ENCODE peak calls at places on chromosomes 7 and 10, in nine cellular contexts. V is ACHN; M is Calu3; R is kidney glomerular epithelial cell; L is effector memory CD4-positive, alpha-beta T cell; S is stimulated activated naive CD4-positive, alpha-beta T cell; G is HFFc6; I is ecto neural progenitor cell; W is HuH-7. F is an unnamed sample.

GRCh38 chr7:136058561-136058960 is 81.4 kb upstream of the MTPN start:
- DNase-seq in V (no peak), M (no peak), R (no peak), L (no peak), S (no peak), G (no peak), I (no peak), W (no peak), F (no peak)

GRCh38 chr10:129939416-129940275 is 24.4 kb downstream of the EBF3 start:
- DNase-seq in V (no peak), M (no peak), R (no peak), L (no peak), S (no peak), G (no peak), I (no peak), W (no peak), F (no peak)

GRCh38 chr7:142885311-142886230 is at the start of gene TRPV6:
- DNase-seq in V (no peak), M (peak; percentile 58), R (no peak), L (no peak), S (no peak), G (no peak), I (no peak), W (no peak), F (no peak)

GRCh38 chr10:46787321-46787615 is 124.0 kb upstream of the PTPN20 start:
- DNase-seq in V (peak; percentile 81), M (peak; percentile 57), R (peak; percentile 88), L (no peak), S (no peak), G (peak; percentile 64), I (no peak), W (no peak), F (no peak)

GRCh38 chr7:16847381-16847860 is 34.4 kb downstream of the AGR3 start:
- DNase-seq in V (no peak), M (peak; percentile 72), R (peak; percentile 14), L (no peak), S (no peak), G (no peak), I (no peak), W (peak; percentile 76), F (no peak)

GRCh38 chr10:63054889-63055606 is 78.1 kb upstream of the NRBF2 start:
- DNase-seq in V (no peak), M (no peak), R (no peak), L (no peak), S (no peak), G (no peak), I (no peak), W (no peak), F (no peak)

GRCh38 chr10:480928-481551 is 208.4 kb downstream of the DIP2C start:
- DNase-seq in V (no peak), M (no peak), R (no peak), L (no peak), S (no peak), G (no peak), I (no peak), W (no peak), F (no peak)

GRCh38 chr7:13282377-13282980 is 595.0 kb downstream of the ARL4A start:
- DNase-seq in V (peak; percentile 44), M (no peak), R (no peak), L (no peak), S (no peak), G (peak; percentile 47), I (no peak), W (no peak), F (no peak)

GRCh38 chr7:21543528-21544302 is 876 bp downstream of the DNAH11 start:
- DNase-seq in V (peak; percentile 25), M (no peak), R (no peak), L (no peak), S (no peak), G (no peak), I (no peak), W (peak; percentile 23), F (no peak)

GRCh38 chr7:155210386-155210785 is 87.3 kb upstream of the INSIG1 start:
- DNase-seq in V (no peak), M (peak; percentile 67), R (no peak), L (no peak), S (no peak), G (no peak), I (no peak), W (no peak), F (no peak)

GRCh38 chr10:119443970-119444660 is 98.4 kb downstream of the RGS10 start:
- DNase-seq in V (no peak), M (no peak), R (no peak), L (no peak), S (no peak), G (no peak), I (no peak), W (no peak), F (no peak)

GRCh38 chr10:133511907-133512528 is 15.1 kb upstream of the CYP2E1 start:
- DNase-seq in V (no peak), M (no peak), R (no peak), L (no peak), S (no peak), G (no peak), I (no peak), W (no peak), F (no peak)

GRCh38 chr10:104406715-104407517 is 53.3 kb downstream of the CFAP58 start:
- DNase-seq in V (peak; percentile 67), M (no peak), R (no peak), L (no peak), S (no peak), G (peak; percentile 69), I (no peak), W (no peak), F (peak; percentile 6)

GRCh38 chr7:120412665-120413064 is 139.7 kb downstream of the KCND2 start:
- DNase-seq in V (no peak), M (no peak), R (no peak), L (no peak), S (no peak), G (no peak), I (no peak), W (no peak), F (no peak)

GRCh38 chr10:22244001-22244400 is 26.2 kb upstream of the EBLN1 start:
- DNase-seq in V (no peak), M (peak; percentile 11), R (no peak), L (no peak), S (no peak), G (no peak), I (no peak), W (no peak), F (no peak)

GRCh38 chr10:132452216-132452650 is 55.2 kb downstream of the PWWP2B start:
- DNase-seq in V (no peak), M (no peak), R (no peak), L (no peak), S (peak; percentile 32), G (no peak), I (no peak), W (no peak), F (no peak)

F was measured in H54.